ENCODE peak calls at places on chromosomes 2 and 18, in nine cellular contexts. One of them, this sample, is unnamed.

GRCh38 chr2:1548910-1549673 is 135.8 kb downstream of the TPO start:
- DNase-seq in MM.1S: no peak
- DNase-seq in cardiac muscle cell: no peak
- DNase-seq in dorsolateral prefrontal cortex: no peak
- DNase-seq in psoas muscle: no peak
- DNase-seq in Peyer's patch: no peak
- DNase-seq in GM23248: peak
- DNase-seq in fibroblast of pulmonary artery: no peak
- DNase-seq in heart right ventricle: no peak
- DNase-seq in this sample: no peak

GRCh38 chr18:48027401-48027931 is 97.0 kb upstream of the SMAD2 start:
- DNase-seq in MM.1S: no peak
- DNase-seq in cardiac muscle cell: peak
- DNase-seq in dorsolateral prefrontal cortex: no peak
- DNase-seq in psoas muscle: peak
- DNase-seq in Peyer's patch: no peak
- DNase-seq in GM23248: peak
- DNase-seq in fibroblast of pulmonary artery: peak
- DNase-seq in heart right ventricle: no peak
- DNase-seq in this sample: no peak

GRCh38 chr2:187377335-187377734 is 70.7 kb downstream of the CALCRL start:
- DNase-seq in MM.1S: no peak
- DNase-seq in cardiac muscle cell: no peak
- DNase-seq in dorsolateral prefrontal cortex: no peak
- DNase-seq in psoas muscle: no peak
- DNase-seq in Peyer's patch: no peak
- DNase-seq in GM23248: no peak
- DNase-seq in fibroblast of pulmonary artery: no peak
- DNase-seq in heart right ventricle: no peak
- DNase-seq in this sample: no peak

GRCh38 chr2:196242131-196242620 is 70.8 kb upstream of the STK17B start:
- DNase-seq in MM.1S: no peak
- DNase-seq in cardiac muscle cell: peak
- DNase-seq in dorsolateral prefrontal cortex: no peak
- DNase-seq in psoas muscle: no peak
- DNase-seq in Peyer's patch: no peak
- DNase-seq in GM23248: peak
- DNase-seq in fibroblast of pulmonary artery: no peak
- DNase-seq in heart right ventricle: no peak
- DNase-seq in this sample: no peak

GRCh38 chr2:234840336-234840735 is 111.5 kb upstream of the SH3BP4 start:
- DNase-seq in MM.1S: no peak
- DNase-seq in cardiac muscle cell: peak
- DNase-seq in dorsolateral prefrontal cortex: no peak
- DNase-seq in psoas muscle: peak
- DNase-seq in Peyer's patch: no peak
- DNase-seq in GM23248: peak
- DNase-seq in fibroblast of pulmonary artery: peak
- DNase-seq in heart right ventricle: peak
- DNase-seq in this sample: peak

GRCh38 chr2:146847846-146848245 is 997.0 kb upstream of the ACVR2A start:
- DNase-seq in MM.1S: no peak
- DNase-seq in cardiac muscle cell: peak
- DNase-seq in dorsolateral prefrontal cortex: no peak
- DNase-seq in psoas muscle: no peak
- DNase-seq in Peyer's patch: no peak
- DNase-seq in GM23248: no peak
- DNase-seq in fibroblast of pulmonary artery: no peak
- DNase-seq in heart right ventricle: no peak
- DNase-seq in this sample: no peak

GRCh38 chr2:217383620-217384019 is 523.8 kb upstream of the TNP1 start:
- DNase-seq in MM.1S: no peak
- DNase-seq in cardiac muscle cell: no peak
- DNase-seq in dorsolateral prefrontal cortex: no peak
- DNase-seq in psoas muscle: no peak
- DNase-seq in Peyer's patch: no peak
- DNase-seq in GM23248: no peak
- DNase-seq in fibroblast of pulmonary artery: no peak
- DNase-seq in heart right ventricle: no peak
- DNase-seq in this sample: no peak

GRCh38 chr2:203720011-203720410 is 13.6 kb downstream of the CD28 start:
- DNase-seq in MM.1S: no peak
- DNase-seq in cardiac muscle cell: no peak
- DNase-seq in dorsolateral prefrontal cortex: no peak
- DNase-seq in psoas muscle: no peak
- DNase-seq in Peyer's patch: no peak
- DNase-seq in GM23248: no peak
- DNase-seq in fibroblast of pulmonary artery: no peak
- DNase-seq in heart right ventricle: no peak
- DNase-seq in this sample: no peak

GRCh38 chr2:235658371-235659174 is 164.7 kb downstream of the AGAP1 start:
- DNase-seq in MM.1S: no peak
- DNase-seq in cardiac muscle cell: no peak
- DNase-seq in dorsolateral prefrontal cortex: no peak
- DNase-seq in psoas muscle: no peak
- DNase-seq in Peyer's patch: no peak
- DNase-seq in GM23248: no peak
- DNase-seq in fibroblast of pulmonary artery: no peak
- DNase-seq in heart right ventricle: no peak
- DNase-seq in this sample: no peak

GRCh38 chr2:215517391-215517790 is 81.5 kb upstream of the FN1 start:
- DNase-seq in MM.1S: no peak
- DNase-seq in cardiac muscle cell: no peak
- DNase-seq in dorsolateral prefrontal cortex: no peak
- DNase-seq in psoas muscle: no peak
- DNase-seq in Peyer's patch: no peak
- DNase-seq in GM23248: no peak
- DNase-seq in fibroblast of pulmonary artery: no peak
- DNase-seq in heart right ventricle: no peak
- DNase-seq in this sample: no peak

GRCh38 chr2:39488450-39488849 is 51.4 kb upstream of the MAP4K3 start:
- DNase-seq in MM.1S: no peak
- DNase-seq in cardiac muscle cell: peak
- DNase-seq in dorsolateral prefrontal cortex: no peak
- DNase-seq in psoas muscle: no peak
- DNase-seq in Peyer's patch: peak
- DNase-seq in GM23248: peak
- DNase-seq in fibroblast of pulmonary artery: peak
- DNase-seq in heart right ventricle: no peak
- DNase-seq in this sample: peak

GRCh38 chr18:12774982-12775381 is 72.1 kb downstream of the PSMG2 start:
- DNase-seq in MM.1S: no peak
- DNase-seq in cardiac muscle cell: no peak
- DNase-seq in dorsolateral prefrontal cortex: no peak
- DNase-seq in psoas muscle: no peak
- DNase-seq in Peyer's patch: no peak
- DNase-seq in GM23248: no peak
- DNase-seq in fibroblast of pulmonary artery: no peak
- DNase-seq in heart right ventricle: no peak
- DNase-seq in this sample: no peak

GRCh38 chr18:57441395-57441794 is 6.2 kb downstream of the ONECUT2 start:
- DNase-seq in MM.1S: no peak
- DNase-seq in cardiac muscle cell: peak
- DNase-seq in dorsolateral prefrontal cortex: no peak
- DNase-seq in psoas muscle: no peak
- DNase-seq in Peyer's patch: no peak
- DNase-seq in GM23248: peak
- DNase-seq in fibroblast of pulmonary artery: no peak
- DNase-seq in heart right ventricle: no peak
- DNase-seq in this sample: no peak

GRCh38 chr2:131105950-131106801 is 1.0 kb downstream of the PLEKHB2 start:
- DNase-seq in MM.1S: peak
- DNase-seq in cardiac muscle cell: peak
- DNase-seq in dorsolateral prefrontal cortex: no peak
- DNase-seq in psoas muscle: peak
- DNase-seq in Peyer's patch: peak
- DNase-seq in GM23248: peak
- DNase-seq in fibroblast of pulmonary artery: peak
- DNase-seq in heart right ventricle: peak
- DNase-seq in this sample: no peak

GRCh38 chr2:131105156-131105949 is at the start of gene PLEKHB2:
- DNase-seq in MM.1S: peak
- DNase-seq in cardiac muscle cell: peak
- DNase-seq in dorsolateral prefrontal cortex: peak
- DNase-seq in psoas muscle: peak
- DNase-seq in Peyer's patch: peak
- DNase-seq in GM23248: peak
- DNase-seq in fibroblast of pulmonary artery: peak
- DNase-seq in heart right ventricle: peak
- DNase-seq in this sample: peak

GRCh38 chr2:131104487-131105155 is 515 bp upstream of the PLEKHB2 start:
- DNase-seq in MM.1S: peak
- DNase-seq in cardiac muscle cell: peak
- DNase-seq in dorsolateral prefrontal cortex: peak
- DNase-seq in psoas muscle: peak
- DNase-seq in Peyer's patch: peak
- DNase-seq in GM23248: peak
- DNase-seq in fibroblast of pulmonary artery: peak
- DNase-seq in heart right ventricle: peak
- DNase-seq in this sample: no peak
- H3K4me3 ChIP-seq in MM.1S: peak
- H3K4me3 ChIP-seq in cardiac muscle cell: peak
- H3K4me3 ChIP-seq in dorsolateral prefrontal cortex: peak
- H3K4me3 ChIP-seq in psoas muscle: peak
- H3K4me3 ChIP-seq in Peyer's patch: peak
- H3K4me3 ChIP-seq in GM23248: peak
- H3K4me3 ChIP-seq in fibroblast of pulmonary artery: peak
- H3K4me3 ChIP-seq in heart right ventricle: peak
- H3K4me3 ChIP-seq in this sample: peak

GRCh38 chr18:3218817-3219216 is 951 bp downstream of the MYOM1 start:
- DNase-seq in MM.1S: no peak
- DNase-seq in cardiac muscle cell: no peak
- DNase-seq in dorsolateral prefrontal cortex: no peak
- DNase-seq in psoas muscle: no peak
- DNase-seq in Peyer's patch: no peak
- DNase-seq in GM23248: no peak
- DNase-seq in fibroblast of pulmonary artery: no peak
- DNase-seq in heart right ventricle: no peak
- DNase-seq in this sample: no peak

GRCh38 chr18:3216987-3217386 is 2.8 kb downstream of the MYOM1 start:
- DNase-seq in MM.1S: no peak
- DNase-seq in cardiac muscle cell: no peak
- DNase-seq in dorsolateral prefrontal cortex: no peak
- DNase-seq in psoas muscle: no peak
- DNase-seq in Peyer's patch: no peak
- DNase-seq in GM23248: no peak
- DNase-seq in fibroblast of pulmonary artery: no peak
- DNase-seq in heart right ventricle: no peak
- DNase-seq in this sample: no peak

GRCh38 chr18:3221496-3221895 is 1.7 kb upstream of the MYOM1 start:
- DNase-seq in MM.1S: no peak
- DNase-seq in cardiac muscle cell: no peak
- DNase-seq in dorsolateral prefrontal cortex: no peak
- DNase-seq in psoas muscle: no peak
- DNase-seq in Peyer's patch: no peak
- DNase-seq in GM23248: no peak
- DNase-seq in fibroblast of pulmonary artery: no peak
- DNase-seq in heart right ventricle: no peak
- DNase-seq in this sample: no peak

GRCh38 chr18:3217930-3218647 is 1.7 kb downstream of the MYOM1 start:
- DNase-seq in MM.1S: no peak
- DNase-seq in cardiac muscle cell: peak
- DNase-seq in dorsolateral prefrontal cortex: no peak
- DNase-seq in psoas muscle: no peak
- DNase-seq in Peyer's patch: peak
- DNase-seq in GM23248: peak
- DNase-seq in fibroblast of pulmonary artery: peak
- DNase-seq in heart right ventricle: no peak
- DNase-seq in this sample: no peak

DNA sequence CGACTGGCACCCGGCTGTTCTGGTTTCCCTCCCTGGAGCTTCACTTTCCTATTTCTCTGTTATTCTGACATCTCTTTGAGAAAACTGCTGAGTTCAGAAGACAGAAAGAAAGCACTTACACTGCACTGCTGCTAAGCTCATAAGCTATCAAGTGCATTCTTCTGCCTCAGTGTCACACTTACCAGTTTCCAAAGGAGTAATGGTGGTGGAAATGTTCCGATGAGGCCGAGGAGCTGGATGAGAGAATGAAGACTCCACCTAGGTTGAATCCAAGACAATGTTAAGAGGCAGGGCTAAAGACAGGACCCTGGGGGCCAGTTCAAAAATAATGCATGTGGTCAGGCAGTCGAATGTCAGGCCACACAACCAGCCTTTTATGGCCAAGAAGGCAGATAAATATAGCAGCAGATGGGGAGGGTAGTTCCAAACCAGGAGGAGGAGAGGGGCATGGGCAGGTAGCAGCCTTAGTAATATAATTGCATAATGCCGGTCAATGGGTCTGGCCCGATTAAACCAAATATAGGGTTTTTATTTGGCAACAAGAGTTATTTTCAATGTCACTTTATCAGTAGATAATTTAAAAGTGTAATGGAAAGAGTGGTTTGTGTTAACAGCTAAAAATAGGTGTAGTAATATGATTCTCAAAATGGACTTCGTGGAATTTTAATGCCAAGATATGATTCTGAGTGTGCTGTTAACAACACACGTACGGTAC is at the start of gene MYOM1:
- DNase-seq in MM.1S: no peak
- DNase-seq in cardiac muscle cell: no peak
- DNase-seq in dorsolateral prefrontal cortex: no peak
- DNase-seq in psoas muscle: no peak
- DNase-seq in Peyer's patch: no peak
- DNase-seq in GM23248: no peak
- DNase-seq in fibroblast of pulmonary artery: no peak
- DNase-seq in heart right ventricle: peak
- DNase-seq in this sample: no peak
- H3K4me3 ChIP-seq in MM.1S: no peak
- H3K4me3 ChIP-seq in cardiac muscle cell: peak
- H3K4me3 ChIP-seq in dorsolateral prefrontal cortex: peak
- H3K4me3 ChIP-seq in psoas muscle: peak
- H3K4me3 ChIP-seq in Peyer's patch: no peak
- H3K4me3 ChIP-seq in GM23248: no peak
- H3K4me3 ChIP-seq in fibroblast of pulmonary artery: no peak
- H3K4me3 ChIP-seq in heart right ventricle: peak
- H3K4me3 ChIP-seq in this sample: no peak

DNA sequence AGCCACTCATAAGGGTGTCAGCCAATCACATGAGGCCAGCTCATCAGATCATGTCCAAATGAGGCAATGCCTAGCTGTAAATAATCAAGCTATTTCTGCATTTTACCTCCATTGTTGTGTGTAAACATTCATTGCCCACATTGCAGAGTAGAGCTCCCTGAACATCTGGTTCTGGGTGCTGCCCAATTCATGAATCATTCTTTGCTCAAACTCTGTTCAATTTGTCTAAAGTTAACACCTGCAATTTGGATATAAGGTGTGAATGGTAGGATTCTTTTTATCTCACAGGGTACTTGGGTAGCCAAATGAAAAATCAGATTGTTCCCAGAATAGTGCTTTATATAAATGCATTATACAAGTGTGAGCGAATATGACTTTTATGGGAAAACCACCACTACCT is 345.5 kb upstream of the NT5C1B start:
- DNase-seq in MM.1S: no peak
- DNase-seq in cardiac muscle cell: no peak
- DNase-seq in dorsolateral prefrontal cortex: no peak
- DNase-seq in psoas muscle: no peak
- DNase-seq in Peyer's patch: no peak
- DNase-seq in GM23248: no peak
- DNase-seq in fibroblast of pulmonary artery: no peak
- DNase-seq in heart right ventricle: no peak
- DNase-seq in this sample: no peak
- H3K4me3 ChIP-seq in MM.1S: no peak
- H3K4me3 ChIP-seq in cardiac muscle cell: no peak
- H3K4me3 ChIP-seq in dorsolateral prefrontal cortex: no peak
- H3K4me3 ChIP-seq in psoas muscle: no peak
- H3K4me3 ChIP-seq in Peyer's patch: no peak
- H3K4me3 ChIP-seq in GM23248: no peak
- H3K4me3 ChIP-seq in fibroblast of pulmonary artery: no peak
- H3K4me3 ChIP-seq in heart right ventricle: no peak
- H3K4me3 ChIP-seq in this sample: no peak

GRCh38 chr18:70973626-70974025 is 684.8 kb downstream of the SOCS6 start:
- DNase-seq in MM.1S: no peak
- DNase-seq in cardiac muscle cell: peak
- DNase-seq in dorsolateral prefrontal cortex: no peak
- DNase-seq in psoas muscle: no peak
- DNase-seq in Peyer's patch: no peak
- DNase-seq in GM23248: no peak
- DNase-seq in fibroblast of pulmonary artery: peak
- DNase-seq in heart right ventricle: no peak
- DNase-seq in this sample: no peak
- H3K4me3 ChIP-seq in MM.1S: no peak
- H3K4me3 ChIP-seq in cardiac muscle cell: no peak
- H3K4me3 ChIP-seq in dorsolateral prefrontal cortex: no peak
- H3K4me3 ChIP-seq in psoas muscle: no peak
- H3K4me3 ChIP-seq in Peyer's patch: no peak
- H3K4me3 ChIP-seq in GM23248: no peak
- H3K4me3 ChIP-seq in fibroblast of pulmonary artery: no peak
- H3K4me3 ChIP-seq in heart right ventricle: no peak
- H3K4me3 ChIP-seq in this sample: no peak

This sample was measured in AG09309.